ENCODE peak calls at places on chromosomes 7 and 10, in eight cellular contexts. J, U, F, C, R, G, A and H are unnamed samples.

GRCh38 chr10:17210361-17210760 is 8.9 kb upstream of the TRDMT1 start:
- DNase-seq in U (no peak), F (no peak), R (no peak), A (peak; percentile 27), C (no peak), G (no peak), J (no peak), H (no peak)

GRCh38 chr7:89064831-89065230 is 269.3 kb upstream of the TEX47 start:
- DNase-seq in G (no peak), A (no peak), R (no peak), J (no peak), F (no peak), C (no peak), U (no peak), H (no peak)

GRCh38 chr7:24669971-24670591 is 87.2 kb downstream of the GSDME start:
- DNase-seq in J (no peak), G (no peak), U (no peak), A (no peak), C (no peak), R (no peak), F (no peak), H (no peak)

GRCh38 chr7:19377611-19378339 is 232.6 kb upstream of the FERD3L start:
- DNase-seq in U (no peak), C (no peak), J (no peak), F (no peak), A (peak; percentile 63), G (no peak), R (no peak), H (no peak)

GRCh38 chr7:16646427-16647081 is 573 bp downstream of the BZW2 start:
- DNase-seq in A (no peak), J (no peak), C (peak; percentile 74), R (no peak), U (no peak), G (no peak), F (no peak), H (no peak)

GRCh38 chr10:116785282-116785681 is 42.9 kb upstream of the HSPA12A start:
- DNase-seq in R (no peak), A (no peak), C (no peak), F (no peak), G (no peak), J (no peak), U (no peak), H (no peak)

GRCh38 chr7:7737674-7738073 is 19.3 kb upstream of the RPA3 start:
- DNase-seq in G (no peak), R (no peak), F (no peak), C (no peak), A (no peak), J (no peak), U (no peak), H (no peak)

GRCh38 chr7:101673315-101673714 is 44.2 kb upstream of the MYL10 start:
- DNase-seq in G (no peak), U (no peak), C (no peak), A (no peak), F (no peak), J (no peak), R (no peak), H (no peak)

GRCh38 chr10:126014309-126014708 is 117.9 kb downstream of the FANK1 start:
- DNase-seq in C (no peak), A (peak; percentile 47), U (no peak), F (no peak), G (no peak), J (no peak), R (no peak), H (no peak)

GRCh38 chr10:34292178-34292565 is 522.9 kb downstream of the PARD3 start:
- DNase-seq in C (no peak), F (no peak), G (no peak), A (no peak), U (no peak), R (no peak), J (no peak), H (no peak)

GRCh38 chr7:13262929-13263530 is 575.6 kb downstream of the ARL4A start:
- DNase-seq in G (no peak), F (no peak), C (no peak), A (peak; percentile 20), U (no peak), J (no peak), R (peak; percentile 1), H (no peak)

GRCh38 chr10:28411648-28412047 is 108.8 kb upstream of the MPP7 start:
- DNase-seq in F (no peak), J (no peak), R (no peak), C (no peak), G (no peak), A (no peak), U (no peak), H (no peak)

GRCh38 chr10:78947733-78948132 is 121.0 kb upstream of the ZMIZ1 start:
- DNase-seq in U (no peak), G (no peak), A (no peak), F (no peak), J (no peak), C (peak; percentile 19), R (no peak), H (no peak)

GRCh38 chr7:47045169-47045568 is 536.7 kb downstream of the TNS3 start:
- DNase-seq in R (no peak), A (no peak), J (no peak), G (no peak), F (no peak), U (no peak), C (no peak), H (no peak)

GRCh38 chr10:128629111-128630096 is 503.2 kb upstream of the MKI67 start:
- DNase-seq in F (no peak), G (no peak), C (no peak), A (no peak), U (no peak), J (no peak), R (no peak), H (no peak)

GRCh38 chr7:134101716-134102115 is 25.4 kb upstream of the LRGUK start:
- DNase-seq in U (no peak), G (no peak), C (no peak), R (peak; percentile 1), A (no peak), F (no peak), J (no peak), H (no peak)